ENCODE peak calls at places on chromosomes 5 and 9, in six cellular contexts. Q is cardiac septum; C is stimulated activated CD4-positive, alpha-beta T cell treated with anti-CD3 and anti-CD28 coated beads, Interleukin-1b, Interleukin-23, amount 100 ng/mL, for 1 hour; W is activated T-helper 1 cell treated with Interleukin-2 at 50 U/mL for 16 hours; I is RWPE1; O is upper lobe of left lung. R is an unnamed sample.

GRCh38 chr9:93574091-93574899 is 2.1 kb upstream of the PHF2 start:
- DNase-seq in Q (peak), C (no peak), W (no peak), I (no peak), O (no peak), R (peak)

GRCh38 chr5:45696206-45696836 is at the start of gene HCN1:
- DNase-seq in Q (peak), C (no peak), W (no peak), I (peak), O (peak), R (no peak)

GRCh38 chr5:42689391-42689790 is 67.2 kb upstream of the CCDC152 start:
- DNase-seq in Q (no peak), C (no peak), W (no peak), I (no peak), O (no peak), R (no peak)

GRCh38 chr9:9920425-9920824 is 692.4 kb downstream of the PTPRD start:
- DNase-seq in Q (no peak), C (no peak), W (no peak), I (no peak), O (no peak), R (no peak)

GRCh38 chr5:96146675-96147074 is 185.0 kb upstream of the ELL2 start:
- DNase-seq in Q (no peak), C (no peak), W (no peak), I (peak), O (no peak), R (no peak)

GRCh38 chr9:91033802-91034201 is 232.2 kb downstream of the SYK start:
- DNase-seq in Q (no peak), C (peak), W (peak), I (no peak), O (no peak), R (no peak)

GRCh38 chr5:40618926-40619325 is 60.8 kb upstream of the PTGER4 start:
- DNase-seq in Q (no peak), C (no peak), W (no peak), I (no peak), O (no peak), R (no peak)

GRCh38 chr9:33117306-33117705 is 40.8 kb upstream of the SMU1 start:
- DNase-seq in Q (no peak), C (no peak), W (no peak), I (no peak), O (no peak), R (no peak)

GRCh38 chr9:4887556-4887955 is 94.8 kb downstream of the RCL1 start:
- DNase-seq in Q (no peak), C (no peak), W (no peak), I (peak), O (no peak), R (no peak)

GRCh38 chr5:109410389-109411174 is 808 bp upstream of the PJA2 start:
- DNase-seq in Q (peak), C (no peak), W (peak), I (peak), O (no peak), R (peak)

GRCh38 chr5:146580237-146580636 is 64.2 kb upstream of the GPR151 start:
- DNase-seq in Q (no peak), C (no peak), W (no peak), I (no peak), O (no peak), R (no peak)

GRCh38 chr5:151958111-151958510 is 33.5 kb upstream of the GLRA1 start:
- DNase-seq in Q (no peak), C (no peak), W (no peak), I (no peak), O (no peak), R (no peak)

R was measured in suprapubic skin.